ENCODE peak calls at places on chromosomes 7 and 10, in eight cellular contexts. P is IMR-90, E is esophagus squamous epithelium, H is breast epithelium, N is A549, U is Peyer's patch, I is ovary, S is prostate gland. Z is an unnamed sample.

GRCh38 chr7:42886129-42886528 is 25.7 kb downstream of the C7orf25 start:
- DNase-seq in P (no peak), E (no peak), H (no peak), N (no peak), U (no peak), I (no peak), S (no peak), Z (no peak)

GRCh38 chr10:3805227-3805790 is 20.3 kb upstream of the KLF6 start:
- DNase-seq in P (peak; percentile 83), E (no peak), H (no peak), N (no peak), U (no peak), I (no peak), S (no peak), Z (no peak)

GRCh38 chr7:149196705-149197171 is 1.4 kb downstream of the ZNF282 start:
- DNase-seq in P (no peak), E (no peak), H (no peak), N (peak; percentile 36), U (no peak), I (no peak), S (no peak), Z (no peak)

GRCh38 chr7:41835977-41836530 is 133.2 kb upstream of the INHBA start:
- DNase-seq in P (no peak), E (no peak), H (no peak), N (no peak), U (no peak), I (no peak), S (no peak), Z (no peak)

GRCh38 chr7:39633563-39634550 is 10.5 kb downstream of the RALA start:
- DNase-seq in P (no peak), E (no peak), H (no peak), N (no peak), U (no peak), I (no peak), S (no peak), Z (no peak)

GRCh38 chr10:92552310-92552709 is 21.6 kb downstream of the IDE start:
- DNase-seq in P (no peak), E (no peak), H (no peak), N (no peak), U (no peak), I (no peak), S (no peak), Z (no peak)

GRCh38 chr7:26265061-26265460 is 26.6 kb upstream of the SNX10 start:
- DNase-seq in P (no peak), E (no peak), H (no peak), N (no peak), U (no peak), I (no peak), S (no peak), Z (no peak)

GRCh38 chr10:7040681-7041080 is 370.2 kb downstream of the SFMBT2 start:
- DNase-seq in P (no peak), E (no peak), H (no peak), N (no peak), U (no peak), I (no peak), S (no peak), Z (no peak)

GRCh38 chr10:91768123-91768522 is 30.1 kb upstream of the TNKS2 start:
- DNase-seq in P (peak; percentile 61), E (no peak), H (no peak), N (no peak), U (no peak), I (no peak), S (no peak), Z (no peak)

GRCh38 chr7:148503900-148504487 is 86.6 kb upstream of the C7orf33 start:
- DNase-seq in P (peak; percentile 37), E (no peak), H (no peak), N (peak; percentile 16), U (no peak), I (no peak), S (no peak), Z (no peak)

GRCh38 chr7:30321992-30322637 is 37.7 kb downstream of the ZNRF2 start:
- DNase-seq in P (no peak), E (no peak), H (no peak), N (no peak), U (no peak), I (peak; percentile 22), S (peak; percentile 16), Z (no peak)

GRCh38 chr10:119496282-119496681 is 46.2 kb downstream of the RGS10 start:
- DNase-seq in P (no peak), E (no peak), H (no peak), N (no peak), U (no peak), I (no peak), S (no peak), Z (no peak)

GRCh38 chr10:21532694-21533576 is 1.1 kb upstream of the MLLT10 start:
- DNase-seq in P (no peak), E (no peak), H (no peak), N (no peak), U (no peak), I (no peak), S (no peak), Z (no peak)

GRCh38 chr7:130668258-130669050 is at the start of gene COPG2:
- DNase-seq in P (peak; percentile 73), E (peak; percentile 17), H (peak; percentile 60), N (peak; percentile 81), U (peak; percentile 90), I (peak; percentile 86), S (peak; percentile 78), Z (peak; percentile 94)

GRCh38 chr7:74083928-74084721 is 521 bp downstream of the LIMK1 start:
- DNase-seq in P (peak; percentile 59), E (no peak), H (no peak), N (peak; percentile 61), U (no peak), I (peak; percentile 63), S (no peak), Z (no peak)

GRCh38 chr10:94264085-94264484 is 98.7 kb downstream of the NOC3L start:
- DNase-seq in P (no peak), E (no peak), H (no peak), N (no peak), U (no peak), I (no peak), S (no peak), Z (no peak)

GRCh38 chr7:74175270-74175803 is 1.2 kb downstream of the EIF4H start:
- DNase-seq in P (no peak), E (no peak), H (no peak), N (no peak), U (no peak), I (no peak), S (peak; percentile 17), Z (no peak)

GRCh38 chr10:58755688-58756087 is 243.0 kb downstream of the BICC1 start:
- DNase-seq in P (peak; percentile 68), E (no peak), H (peak; percentile 66), N (peak; percentile 69), U (no peak), I (peak; percentile 50), S (peak; percentile 18), Z (no peak)

GRCh38 chr7:107996072-107996824 is 6.7 kb downstream of the LAMB1 start:
- DNase-seq in P (peak; percentile 71), E (no peak), H (no peak), N (no peak), U (no peak), I (no peak), S (no peak), Z (no peak)

DNA sequence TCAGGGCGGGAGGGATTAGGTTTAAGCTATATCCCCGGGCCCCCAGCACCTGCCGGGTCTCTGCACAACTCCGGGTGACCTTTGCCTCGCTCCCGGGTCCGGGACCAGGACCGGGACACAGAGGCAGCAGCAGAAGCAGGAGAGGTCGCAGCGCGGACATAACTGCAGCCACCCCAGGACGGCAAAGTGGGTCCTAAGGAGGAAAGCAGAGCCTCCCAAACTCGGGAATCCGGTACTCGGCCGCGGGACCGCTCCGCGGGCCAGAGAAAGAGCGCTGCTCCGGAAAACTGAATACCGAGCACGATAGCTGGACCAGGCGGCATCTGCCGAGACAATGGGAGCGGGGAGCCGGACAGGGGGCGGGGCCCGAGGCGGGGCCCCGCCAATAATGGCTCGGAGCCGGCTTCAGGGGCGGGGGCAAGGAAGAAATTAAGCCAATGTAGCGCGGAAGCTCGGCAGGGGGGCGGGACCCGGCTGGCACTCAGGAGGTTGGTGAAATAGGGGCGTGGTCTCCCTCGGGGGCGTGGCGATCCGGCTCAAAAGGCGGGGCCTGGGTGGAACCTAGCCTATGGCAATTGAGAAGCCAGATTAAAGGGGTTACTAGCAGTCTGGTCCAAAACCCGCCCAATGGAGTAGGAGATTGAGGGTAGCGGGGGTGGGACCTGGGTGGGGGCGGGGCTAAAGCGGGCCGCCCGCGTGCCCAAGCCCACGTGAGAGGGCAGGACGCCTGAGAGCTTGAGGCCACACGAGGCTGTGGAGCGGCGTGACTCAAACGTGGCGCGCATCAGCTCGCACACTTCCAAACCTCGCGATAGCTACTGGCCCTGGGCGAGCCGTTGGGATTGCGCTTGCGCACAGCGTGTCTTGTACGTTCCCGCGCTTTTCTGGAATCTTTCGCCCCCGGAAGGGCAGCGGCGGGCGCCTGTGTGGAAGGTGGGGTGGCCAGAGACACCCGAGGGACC is at the start of the genes GPC2 and STAG3:
- DNase-seq in P (peak; percentile 95), E (peak; percentile 65), H (peak; percentile 90), N (peak; percentile 87), U (peak; percentile 96), I (peak; percentile 95), S (peak; percentile 88), Z (peak; percentile 89)
- TF ChIP-seq POLR2A in P (no peak), E (no peak), H (no peak), N (peak; percentile 19), U (no peak), I (no peak), S (no peak), Z (no peak)

GRCh38 chr7:94655884-94656657 is at the start of gene SGCE:
- DNase-seq in P (peak; percentile 71), E (peak; percentile 5), H (peak; percentile 54), N (peak; percentile 55), U (peak; percentile 64), I (peak; percentile 87), S (peak; percentile 67), Z (peak; percentile 25)
- TF ChIP-seq POLR2A in P (peak; percentile 70), E (no peak), H (no peak), N (peak; percentile 85), U (no peak), I (peak; percentile 19), S (no peak), Z (peak; percentile 98)

GRCh38 chr10:132510174-132510611 is 27.4 kb upstream of the INPP5A start:
- DNase-seq in P (no peak), E (no peak), H (no peak), N (no peak), U (peak; percentile 41), I (peak; percentile 23), S (no peak), Z (no peak)
- TF ChIP-seq POLR2A in P (no peak), E (no peak), H (no peak), N (no peak), U (no peak), I (no peak), S (no peak), Z (no peak)

DNA sequence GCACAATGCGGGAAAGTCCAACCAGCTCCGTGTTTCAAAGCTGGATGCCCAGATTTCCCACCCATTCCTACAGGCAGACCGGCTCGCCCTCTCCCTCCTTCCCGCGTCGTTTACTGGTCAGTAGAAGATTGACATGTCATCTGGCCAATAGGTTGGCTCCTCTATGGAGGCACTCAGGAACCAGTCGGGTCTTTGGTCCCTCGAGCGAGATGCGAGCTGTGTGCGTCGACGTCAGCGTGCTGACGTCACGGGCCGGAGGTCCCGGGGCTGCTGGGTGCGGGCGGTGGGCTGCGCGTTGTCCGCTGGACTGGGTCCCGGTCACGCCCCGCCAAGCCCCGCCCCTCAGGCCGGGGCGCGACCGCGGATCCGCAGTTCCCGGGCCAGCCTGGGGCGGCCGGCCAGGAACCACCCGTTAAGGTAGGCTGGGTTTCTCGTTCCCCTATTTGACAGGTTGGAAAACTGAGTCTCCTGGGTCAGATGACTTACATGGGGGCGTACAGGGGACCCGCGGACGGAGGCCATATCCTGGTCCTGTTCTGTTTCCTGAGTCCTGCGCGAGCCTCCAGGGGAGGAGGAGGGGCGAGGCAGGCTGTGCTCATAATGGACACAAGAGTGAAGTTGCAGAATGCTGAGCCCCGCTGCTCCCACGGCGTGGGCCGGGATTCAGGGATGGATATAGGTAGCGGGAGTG is at the start of gene STARD3NL:
- DNase-seq in P (peak; percentile 100), E (peak; percentile 98), H (peak; percentile 98), N (peak; percentile 96), U (peak; percentile 94), I (peak; percentile 98), S (peak; percentile 99), Z (peak; percentile 68)
- TF ChIP-seq POLR2A in P (peak; percentile 77), E (peak; percentile 13), H (no peak), N (peak; percentile 66), U (peak; percentile 25), I (peak; percentile 50), S (peak; percentile 56), Z (peak; percentile 70)

Z was measured in GM12891.